ENCODE peak calls at places on chromosomes 5 and 9, in eight cellular contexts. V is kidney glomerular epithelial cell, E is NCI-H1092, G is left colon, N is NCI-H2029 treated with DMSO at 0.1 percent for 48 hours, D is iPS-NIHi11, U is brain pericyte, R is Kasumi-1. H is an unnamed sample.
A peak's percentile ranks its signal among the peaks of the same experiment; 100 is the strongest.

GRCh38 chr5:16574789-16575785 is 41.7 kb downstream of the RETREG1 start:
- DNase-seq in R (no peak), D (peak; percentile 34), E (no peak), V (peak; percentile 78), G (no peak), N (no peak), U (no peak), H (peak; percentile 94)

GRCh38 chr9:131633491-131634031 is 88.2 kb downstream of the PRRT1B start:
- DNase-seq in E (no peak), V (no peak), N (no peak), R (no peak), U (no peak), G (no peak), D (no peak), H (no peak)

GRCh38 chr9:133676450-133676849 is 40.3 kb downstream of the DBH start:
- DNase-seq in V (no peak), D (no peak), E (no peak), R (no peak), U (no peak), N (no peak), G (no peak), H (no peak)

GRCh38 chr9:133706651-133707050 is 31.5 kb downstream of the SARDH start:
- DNase-seq in D (no peak), V (no peak), N (no peak), U (no peak), R (no peak), E (no peak), G (no peak), H (no peak)

GRCh38 chr5:102937916-102938315 is 182.0 kb downstream of the GIN1 start:
- DNase-seq in G (no peak), E (no peak), V (no peak), N (no peak), R (no peak), U (no peak), D (no peak), H (peak; percentile 49)

GRCh38 chr9:95373069-95373681 is 55.7 kb upstream of the FANCC start:
- DNase-seq in V (peak; percentile 33), R (no peak), U (no peak), N (peak; percentile 89), G (no peak), E (peak; percentile 55), D (no peak), H (no peak)

GRCh38 chr5:139908749-139909148 is 113.1 kb downstream of the PSD2 start:
- DNase-seq in V (no peak), E (no peak), R (no peak), U (no peak), G (no peak), N (no peak), D (no peak), H (peak; percentile 6)

GRCh38 chr5:39674209-39675082 is 249.7 kb upstream of the DAB2 start:
- DNase-seq in G (no peak), U (no peak), V (no peak), R (no peak), N (no peak), D (no peak), E (no peak), H (no peak)

GRCh38 chr9:98743818-98744611 is 35.3 kb upstream of the GABBR2 start:
- DNase-seq in E (no peak), D (no peak), N (no peak), G (no peak), U (no peak), R (no peak), V (no peak), H (no peak)

GRCh38 chr5:169085656-169086055 is 215.3 kb downstream of the SLIT3 start:
- DNase-seq in D (no peak), R (no peak), V (no peak), U (no peak), G (no peak), E (no peak), N (no peak), H (no peak)

GRCh38 chr5:14399054-14399657 is 182.4 kb upstream of the OTULINL start:
- DNase-seq in D (no peak), V (peak; percentile 60), G (no peak), U (no peak), E (peak; percentile 44), N (no peak), R (peak; percentile 56), H (peak; percentile 52)

GRCh38 chr9:125659954-125660353 is 47.1 kb downstream of the MAPKAP1 start:
- DNase-seq in U (no peak), G (no peak), R (no peak), N (no peak), V (no peak), E (no peak), D (no peak), H (peak; percentile 85)

GRCh38 chr5:179165421-179166170 is 105.4 kb downstream of the ZNF354C start:
- DNase-seq in G (no peak), E (no peak), U (no peak), N (no peak), D (no peak), V (no peak), R (no peak), H (no peak)

GRCh38 chr5:130796032-130796431 is 369.0 kb downstream of the HINT1 start:
- DNase-seq in V (no peak), R (no peak), U (no peak), N (no peak), E (no peak), D (no peak), G (no peak), H (no peak)

GRCh38 chr5:78738693-78739300 is 90.2 kb upstream of the LHFPL2 start:
- DNase-seq in U (no peak), E (no peak), N (peak; percentile 70), V (no peak), G (no peak), R (no peak), D (no peak), H (no peak)

GRCh38 chr5:84564311-84564710 is 179.6 kb upstream of the EDIL3 start:
- DNase-seq in G (no peak), D (no peak), V (no peak), R (no peak), E (no peak), N (no peak), U (no peak), H (no peak)

GRCh38 chr9:112887377-112887776 is 3.3 kb downstream of the SLC46A2 start:
- DNase-seq in E (no peak), R (peak; percentile 27), G (no peak), V (no peak), D (peak; percentile 58), N (no peak), U (no peak), H (no peak)

GRCh38 chr5:83306572-83307241 is 164.8 kb upstream of the VCAN start:
- DNase-seq in V (peak; percentile 34), E (no peak), U (peak; percentile 8), R (peak; percentile 90), G (no peak), N (no peak), D (peak; percentile 11), H (peak; percentile 91)

GRCh38 chr5:2136728-2137333 is 254.1 kb upstream of the IRX4 start:
- DNase-seq in D (no peak), E (no peak), U (no peak), V (no peak), R (no peak), G (no peak), N (no peak), H (no peak)

GRCh38 chr5:176899946-176900782 is 1.0 kb upstream of the HK3 start:
- DNase-seq in V (no peak), R (no peak), N (no peak), D (no peak), G (no peak), E (no peak), U (no peak), H (no peak)

GRCh38 chr5:113115061-113115460 is 138.5 kb downstream of the DCP2 start:
- DNase-seq in R (no peak), U (no peak), V (no peak), N (no peak), D (no peak), E (no peak), G (no peak), H (no peak)

GRCh38 chr9:127519301-127520166 is 68.2 kb downstream of the LRSAM1 start:
- DNase-seq in U (peak; percentile 80), D (no peak), E (no peak), V (peak; percentile 97), N (no peak), R (peak; percentile 89), G (peak; percentile 14), H (peak; percentile 98)

GRCh38 chr9:123377211-123377971 is 21.4 kb downstream of the CRB2 start:
- DNase-seq in U (no peak), R (no peak), D (no peak), E (no peak), G (peak; percentile 85), N (no peak), V (no peak), H (no peak)

GRCh38 chr5:176716320-176716719 is 69.0 kb downstream of the TSPAN17 start:
- DNase-seq in N (peak; percentile 78), U (no peak), G (no peak), E (no peak), V (no peak), R (no peak), D (no peak), H (peak; percentile 76)

GRCh38 chr9:116027511-116027910 is 126.1 kb upstream of the PAPPA start:
- DNase-seq in E (no peak), V (peak; percentile 61), D (no peak), G (no peak), N (no peak), U (no peak), R (no peak), H (peak; percentile 97)

H was measured in HCEC 1CT.